ENCODE peak calls at places on chromosomes 6 and 20, in eight cellular contexts. B is SIG-M5; U is hippocampal formation; Y is right cardiac atrium; R is EL; W is NT2/D1; K is germinal center; E is stimulated activated naive CD4-positive, alpha-beta T cell treated with Interleukin-2 at 50 U/mL for 16 hours. F is an unnamed sample.
A peak's percentile ranks its signal among the peaks of the same experiment; 100 is the strongest.

GRCh38 chr6:3205913-3206312 is 21.5 kb downstream of the TUBB2B start:
- DNase-seq in B (peak; percentile 8), U (no peak), Y (no peak), R (peak; percentile 86), W (no peak), K (no peak), E (no peak), F (peak; percentile 65)

GRCh38 chr6:165119231-165120020 is 190.0 kb downstream of the C6orf118 start:
- DNase-seq in B (no peak), U (no peak), Y (no peak), R (no peak), W (no peak), K (no peak), E (no peak), F (no peak)

GRCh38 chr6:116371384-116372209 is 850 bp downstream of the DSE start:
- DNase-seq in B (no peak), U (peak; percentile 17), Y (peak; percentile 87), R (peak; percentile 96), W (peak; percentile 54), K (peak; percentile 13), E (no peak), F (peak; percentile 96)

GRCh38 chr20:50590348-50590664 is 80.1 kb downstream of the PTPN1 start:
- DNase-seq in B (no peak), U (no peak), Y (no peak), R (no peak), W (no peak), K (no peak), E (no peak), F (no peak)

GRCh38 chr6:30985490-30985889 is 2.0 kb downstream of the MUC21 start:
- DNase-seq in B (no peak), U (no peak), Y (no peak), R (no peak), W (no peak), K (no peak), E (no peak), F (no peak)

GRCh38 chr6:146881228-146882181 is 282.7 kb downstream of the ADGB start:
- DNase-seq in B (no peak), U (no peak), Y (no peak), R (no peak), W (no peak), K (no peak), E (no peak), F (no peak)

GRCh38 chr6:138404666-138405337 is 779 bp downstream of the HEBP2 start:
- DNase-seq in B (no peak), U (no peak), Y (peak; percentile 72), R (no peak), W (no peak), K (peak; percentile 55), E (peak; percentile 20), F (peak; percentile 12)

GRCh38 chr6:5674141-5674540 is 332.6 kb downstream of the NRN1 start:
- DNase-seq in B (no peak), U (no peak), Y (no peak), R (no peak), W (no peak), K (no peak), E (no peak), F (no peak)

GRCh38 chr6:150631283-150631981 is 31.7 kb downstream of the PLEKHG1 start:
- DNase-seq in B (no peak), U (no peak), Y (no peak), R (no peak), W (no peak), K (peak; percentile 75), E (peak; percentile 26), F (no peak)

GRCh38 chr6:43986177-43986825 is 141.0 kb downstream of the MRPL14 start:
- DNase-seq in B (no peak), U (no peak), Y (no peak), R (no peak), W (no peak), K (no peak), E (no peak), F (no peak)

GRCh38 chr6:137286368-137286767 is 67.2 kb upstream of the IFNGR1 start:
- DNase-seq in B (no peak), U (no peak), Y (no peak), R (no peak), W (no peak), K (no peak), E (no peak), F (no peak)